ENCODE peak calls at places on chromosomes 13 and 19, in nine cellular contexts. One of them, this sample, is unnamed.

GRCh38 chr13:95676100-95676774 is 702 bp upstream of the DNAJC3 start:
- DNase-seq in T-helper 1 cell: peak
- DNase-seq in ovary: no peak
- DNase-seq in activated CD8-positive, alpha-beta memory T cell treated with anti-CD3 and anti-CD28 coated beads for 24 hours: no peak
- DNase-seq in NCI-H774: no peak
- DNase-seq in glomerular endothelial cell: no peak
- DNase-seq in GM04503: peak
- DNase-seq in cardiac muscle cell: peak
- DNase-seq in SW 1271: peak
- DNase-seq in this sample: no peak

GRCh38 chr19:43759515-43759914 is 4.8 kb upstream of the SMG9 start:
- DNase-seq in T-helper 1 cell: no peak
- DNase-seq in ovary: no peak
- DNase-seq in activated CD8-positive, alpha-beta memory T cell treated with anti-CD3 and anti-CD28 coated beads for 24 hours: no peak
- DNase-seq in NCI-H774: no peak
- DNase-seq in glomerular endothelial cell: no peak
- DNase-seq in GM04503: no peak
- DNase-seq in cardiac muscle cell: peak
- DNase-seq in SW 1271: peak
- DNase-seq in this sample: no peak

GRCh38 chr19:54164369-54165068 is 5.0 kb upstream of the LENG1 start:
- DNase-seq in T-helper 1 cell: peak
- DNase-seq in ovary: no peak
- DNase-seq in activated CD8-positive, alpha-beta memory T cell treated with anti-CD3 and anti-CD28 coated beads for 24 hours: no peak
- DNase-seq in NCI-H774: peak
- DNase-seq in glomerular endothelial cell: no peak
- DNase-seq in GM04503: no peak
- DNase-seq in cardiac muscle cell: peak
- DNase-seq in SW 1271: no peak
- DNase-seq in this sample: no peak

GRCh38 chr13:49858183-49858856 is 65.8 kb upstream of the KPNA3 start:
- DNase-seq in T-helper 1 cell: no peak
- DNase-seq in ovary: no peak
- DNase-seq in activated CD8-positive, alpha-beta memory T cell treated with anti-CD3 and anti-CD28 coated beads for 24 hours: no peak
- DNase-seq in NCI-H774: no peak
- DNase-seq in glomerular endothelial cell: no peak
- DNase-seq in GM04503: peak
- DNase-seq in cardiac muscle cell: peak
- DNase-seq in SW 1271: peak
- DNase-seq in this sample: no peak

GRCh38 chr13:20263393-20264044 is 31.4 kb upstream of the GJB6 start:
- DNase-seq in T-helper 1 cell: no peak
- DNase-seq in ovary: no peak
- DNase-seq in activated CD8-positive, alpha-beta memory T cell treated with anti-CD3 and anti-CD28 coated beads for 24 hours: no peak
- DNase-seq in NCI-H774: no peak
- DNase-seq in glomerular endothelial cell: no peak
- DNase-seq in GM04503: no peak
- DNase-seq in cardiac muscle cell: no peak
- DNase-seq in SW 1271: no peak
- DNase-seq in this sample: no peak

GRCh38 chr13:49098198-49098597 is 121.9 kb upstream of the MLNR start:
- DNase-seq in T-helper 1 cell: no peak
- DNase-seq in ovary: no peak
- DNase-seq in activated CD8-positive, alpha-beta memory T cell treated with anti-CD3 and anti-CD28 coated beads for 24 hours: no peak
- DNase-seq in NCI-H774: no peak
- DNase-seq in glomerular endothelial cell: peak
- DNase-seq in GM04503: peak
- DNase-seq in cardiac muscle cell: peak
- DNase-seq in SW 1271: peak
- DNase-seq in this sample: no peak

GRCh38 chr19:6030214-6030507 is 52.2 kb upstream of the RANBP3 start:
- DNase-seq in T-helper 1 cell: no peak
- DNase-seq in ovary: no peak
- DNase-seq in activated CD8-positive, alpha-beta memory T cell treated with anti-CD3 and anti-CD28 coated beads for 24 hours: no peak
- DNase-seq in NCI-H774: no peak
- DNase-seq in glomerular endothelial cell: no peak
- DNase-seq in GM04503: peak
- DNase-seq in cardiac muscle cell: peak
- DNase-seq in SW 1271: no peak
- DNase-seq in this sample: no peak

GRCh38 chr13:75860935-75861334 is 224.8 kb downstream of the LMO7 start:
- DNase-seq in T-helper 1 cell: no peak
- DNase-seq in ovary: no peak
- DNase-seq in activated CD8-positive, alpha-beta memory T cell treated with anti-CD3 and anti-CD28 coated beads for 24 hours: no peak
- DNase-seq in NCI-H774: no peak
- DNase-seq in glomerular endothelial cell: no peak
- DNase-seq in GM04503: no peak
- DNase-seq in cardiac muscle cell: no peak
- DNase-seq in SW 1271: no peak
- DNase-seq in this sample: no peak